ENCODE peak calls at places on chromosomes 3 and 15, in ten cellular contexts. G, Q, A, X, H, Z, V, C, N and J are unnamed samples.

GRCh38 chr3:115428825-115429224 is 194.5 kb upstream of the GAP43 start:
- DNase-seq in G (no peak), Q (no peak), A (no peak), X (no peak), H (no peak), Z (no peak), V (no peak), C (no peak), N (peak; percentile 52), J (peak; percentile 25)

GRCh38 chr3:129608087-129608935 is 1.8 kb upstream of the PLXND1 start:
- DNase-seq in G (peak; percentile 70), Q (peak; percentile 80), A (no peak), X (no peak), H (no peak), Z (no peak), V (no peak), C (no peak), N (no peak), J (peak; percentile 35)

GRCh38 chr15:37105795-37106333 is 5.5 kb upstream of the MEIS2 start:
- DNase-seq in G (no peak), Q (no peak), A (no peak), X (no peak), H (no peak), Z (no peak), V (no peak), C (no peak), N (no peak), J (no peak)

GRCh38 chr15:41904487-41905359 is 10.9 kb upstream of the SPTBN5 start:
- DNase-seq in G (peak; percentile 76), Q (peak; percentile 52), A (peak; percentile 37), X (peak; percentile 45), H (peak; percentile 83), Z (peak; percentile 70), V (peak; percentile 36), C (peak; percentile 87), N (peak; percentile 60), J (peak; percentile 66)

GRCh38 chr15:63908281-63908680 is 74.5 kb upstream of the HERC1 start:
- DNase-seq in G (no peak), Q (no peak), A (no peak), X (no peak), H (no peak), Z (no peak), V (no peak), C (no peak), N (no peak), J (no peak)

GRCh38 chr3:55624238-55624637 is 137.1 kb upstream of the WNT5A start:
- DNase-seq in G (peak; percentile 28), Q (no peak), A (no peak), X (no peak), H (no peak), Z (no peak), V (no peak), C (no peak), N (peak; percentile 52), J (peak; percentile 90)

GRCh38 chr3:108125151-108125540 is 34.3 kb upstream of the CD47 start:
- DNase-seq in G (no peak), Q (no peak), A (no peak), X (no peak), H (no peak), Z (no peak), V (no peak), C (no peak), N (no peak), J (no peak)

GRCh38 chr15:62063851-62064635 is 2.7 kb upstream of the C2CD4A start:
- DNase-seq in G (no peak), Q (no peak), A (no peak), X (no peak), H (no peak), Z (no peak), V (no peak), C (no peak), N (no peak), J (peak; percentile 68)

GRCh38 chr3:170410428-170411029 is 8.1 kb upstream of the CLDN11 start:
- DNase-seq in G (no peak), Q (peak; percentile 42), A (no peak), X (no peak), H (peak; percentile 38), Z (no peak), V (no peak), C (no peak), N (no peak), J (peak; percentile 50)

GRCh38 chr15:75646944-75647364 is 758 bp upstream of the SNX33 start:
- DNase-seq in G (no peak), Q (no peak), A (no peak), X (peak; percentile 26), H (peak; percentile 27), Z (no peak), V (no peak), C (peak; percentile 70), N (peak; percentile 40), J (no peak)

GRCh38 chr3:27573780-27574437 is 89.7 kb upstream of the SLC4A7 start:
- DNase-seq in G (no peak), Q (no peak), A (no peak), X (no peak), H (no peak), Z (no peak), V (no peak), C (no peak), N (no peak), J (peak; percentile 50)

GRCh38 chr3:56987238-56987932 is 73.1 kb upstream of the SPATA12 start:
- DNase-seq in G (no peak), Q (no peak), A (no peak), X (no peak), H (no peak), Z (no peak), V (no peak), C (no peak), N (no peak), J (no peak)

GRCh38 chr3:142595141-142595540 is 1.1 kb upstream of the PLS1 start:
- DNase-seq in G (no peak), Q (no peak), A (no peak), X (no peak), H (no peak), Z (no peak), V (no peak), C (no peak), N (no peak), J (no peak)

GRCh38 chr3:31354373-31354772 is 178.4 kb upstream of the STT3B start:
- DNase-seq in G (no peak), Q (no peak), A (no peak), X (no peak), H (no peak), Z (no peak), V (no peak), C (no peak), N (no peak), J (no peak)

GRCh38 chr3:129558772-129559564 is 16.0 kb downstream of the H1-8 start:
- DNase-seq in G (peak; percentile 71), Q (no peak), A (peak; percentile 63), X (peak; percentile 97), H (no peak), Z (no peak), V (no peak), C (no peak), N (peak; percentile 82), J (peak; percentile 73)

GRCh38 chr3:150528359-150528797 is 17.9 kb downstream of the SERP1 start:
- DNase-seq in G (no peak), Q (no peak), A (no peak), X (peak; percentile 18), H (peak; percentile 42), Z (no peak), V (no peak), C (no peak), N (no peak), J (peak; percentile 29)

GRCh38 chr3:18809640-18810305 is 338.5 kb upstream of the KCNH8 start:
- DNase-seq in G (no peak), Q (no peak), A (no peak), X (no peak), H (no peak), Z (no peak), V (no peak), C (no peak), N (no peak), J (no peak)

GRCh38 chr3:129126726-129127280 is 5.2 kb upstream of the RAB43 start:
- DNase-seq in G (no peak), Q (no peak), A (no peak), X (no peak), H (no peak), Z (no peak), V (no peak), C (no peak), N (no peak), J (no peak)

GRCh38 chr3:35505181-35505580 is 134.1 kb upstream of the ARPP21 start:
- DNase-seq in G (peak; percentile 21), Q (no peak), A (no peak), X (no peak), H (no peak), Z (no peak), V (no peak), C (no peak), N (no peak), J (no peak)

GRCh38 chr3:63141-63845 is 133.3 kb upstream of the CHL1 start:
- DNase-seq in G (no peak), Q (peak; percentile 16), A (no peak), X (no peak), H (no peak), Z (no peak), V (no peak), C (no peak), N (no peak), J (no peak)

GRCh38 chr3:142977399-142977728 is 13.9 kb upstream of the PAQR9 start:
- DNase-seq in G (no peak), Q (no peak), A (no peak), X (peak; percentile 28), H (no peak), Z (no peak), V (no peak), C (no peak), N (no peak), J (peak; percentile 82)

GRCh38 chr15:71116366-71116765 is 1.1 kb downstream of the THSD4 start:
- DNase-seq in G (no peak), Q (no peak), A (no peak), X (no peak), H (no peak), Z (no peak), V (no peak), C (no peak), N (no peak), J (peak; percentile 38)

GRCh38 chr3:25940935-25941334 is 151.0 kb downstream of the OXSM start:
- DNase-seq in G (no peak), Q (no peak), A (no peak), X (no peak), H (no peak), Z (no peak), V (no peak), C (no peak), N (no peak), J (no peak)